ENCODE peak calls at places on chromosomes 2 and 18, in eight cellular contexts. M is HS-5, S is fibroblast of lung, G is memory B cell, H is anterior cingulate cortex, D is heart left ventricle, C is GF-D8, J is IMR-90. F is an unnamed sample.

GRCh38 chr2:64063924-64064331 is 44.7 kb upstream of the VPS54 start:
- DNase-seq in M (no peak), S (peak; percentile 55), G (no peak), H (no peak), D (no peak), C (no peak), J (peak; percentile 82), F (no peak)

GRCh38 chr2:113979172-113980128 is 89.6 kb downstream of the ACTR3 start:
- DNase-seq in M (no peak), S (no peak), G (peak; percentile 69), H (no peak), D (no peak), C (no peak), J (no peak), F (peak; percentile 48)

GRCh38 chr18:35045121-35045520 is 3.9 kb downstream of the MAPRE2 start:
- DNase-seq in M (no peak), S (peak; percentile 81), G (no peak), H (no peak), D (no peak), C (no peak), J (peak; percentile 63), F (no peak)

GRCh38 chr18:44098551-44099098 is 582.1 kb upstream of the SETBP1 start:
- DNase-seq in M (peak; percentile 11), S (peak; percentile 58), G (no peak), H (no peak), D (no peak), C (no peak), J (peak; percentile 17), F (no peak)

GRCh38 chr2:7278984-7279383 is 361.8 kb downstream of the RNF144A start:
- DNase-seq in M (no peak), S (no peak), G (no peak), H (no peak), D (no peak), C (no peak), J (no peak), F (no peak)

GRCh38 chr2:72131916-72132841 is 15.5 kb downstream of the CYP26B1 start:
- DNase-seq in M (no peak), S (no peak), G (no peak), H (no peak), D (no peak), C (no peak), J (no peak), F (no peak)

GRCh38 chr2:226839960-226840359 is 4.1 kb downstream of the RHBDD1 start:
- DNase-seq in M (no peak), S (no peak), G (no peak), H (no peak), D (no peak), C (no peak), J (no peak), F (no peak)

GRCh38 chr2:16038586-16038985 is 98.2 kb downstream of the MYCN start:
- DNase-seq in M (no peak), S (no peak), G (no peak), H (no peak), D (no peak), C (no peak), J (no peak), F (no peak)

GRCh38 chr2:159144776-159145614 is 141.5 kb downstream of the WDSUB1 start:
- DNase-seq in M (no peak), S (no peak), G (no peak), H (no peak), D (no peak), C (no peak), J (no peak), F (no peak)

GRCh38 chr2:120342451-120342850 is 3.5 kb upstream of the INHBB start:
- DNase-seq in M (no peak), S (no peak), G (no peak), H (no peak), D (no peak), C (no peak), J (no peak), F (no peak)

GRCh38 chr18:22930089-22930713 is 2.9 kb upstream of the RBBP8 start:
- DNase-seq in M (peak; percentile 32), S (peak; percentile 71), G (peak; percentile 76), H (peak; percentile 7), D (peak; percentile 64), C (peak; percentile 60), J (peak; percentile 70), F (peak; percentile 46)

GRCh38 chr2:98634406-98635092 is 26.2 kb downstream of the UNC50 start:
- DNase-seq in M (no peak), S (peak; percentile 5), G (no peak), H (no peak), D (no peak), C (no peak), J (no peak), F (no peak)

GRCh38 chr2:57965219-57965618 is 81.4 kb upstream of the VRK2 start:
- DNase-seq in M (no peak), S (no peak), G (no peak), H (no peak), D (no peak), C (no peak), J (no peak), F (no peak)

GRCh38 chr2:134416018-134416417 is 162.1 kb downstream of the MGAT5 start:
- DNase-seq in M (no peak), S (no peak), G (no peak), H (no peak), D (no peak), C (no peak), J (no peak), F (no peak)

GRCh38 chr2:46818141-46818552 is 97.5 kb downstream of the MCFD2 start:
- DNase-seq in M (no peak), S (peak; percentile 39), G (no peak), H (no peak), D (peak; percentile 89), C (no peak), J (no peak), F (no peak)

GRCh38 chr2:86446060-86446459 is 4.9 kb downstream of the KDM3A start:
- DNase-seq in M (no peak), S (no peak), G (no peak), H (no peak), D (no peak), C (no peak), J (no peak), F (no peak)

GRCh38 chr2:25228848-25229674 is 60.7 kb upstream of the POMC start:
- DNase-seq in M (peak; percentile 28), S (peak; percentile 78), G (peak; percentile 33), H (no peak), D (peak; percentile 79), C (peak; percentile 30), J (peak; percentile 72), F (no peak)

GRCh38 chr2:161586517-161587167 is 37.6 kb upstream of the SLC4A10 start:
- DNase-seq in M (no peak), S (peak; percentile 37), G (no peak), H (no peak), D (no peak), C (no peak), J (peak; percentile 25), F (no peak)

GRCh38 chr2:37283207-37283606 is 41.4 kb downstream of the PRKD3 start:
- DNase-seq in M (peak; percentile 87), S (peak; percentile 92), G (no peak), H (no peak), D (no peak), C (no peak), J (peak; percentile 93), F (no peak)

GRCh38 chr18:69205925-69206324 is 194.8 kb upstream of the DOK6 start:
- DNase-seq in M (no peak), S (peak; percentile 5), G (no peak), H (no peak), D (no peak), C (no peak), J (peak; percentile 2), F (no peak)

GRCh38 chr2:169583494-169583893 is 657 bp upstream of the PPIG start:
- DNase-seq in M (no peak), S (no peak), G (no peak), H (no peak), D (no peak), C (no peak), J (no peak), F (no peak)

GRCh38 chr2:29518010-29518409 is 402.8 kb downstream of the CLIP4 start:
- DNase-seq in M (no peak), S (peak; percentile 34), G (no peak), H (no peak), D (no peak), C (no peak), J (peak; percentile 71), F (no peak)

GRCh38 chr2:198238429-198238828 is 434.0 kb downstream of the PLCL1 start:
- DNase-seq in M (no peak), S (no peak), G (no peak), H (no peak), D (no peak), C (no peak), J (no peak), F (no peak)

GRCh38 chr2:31213883-31214637 is 3.3 kb downstream of the CAPN14 start:
- DNase-seq in M (no peak), S (no peak), G (no peak), H (no peak), D (no peak), C (no peak), J (no peak), F (no peak)

GRCh38 chr2:27209621-27210401 is 2.0 kb upstream of the ATRAID start:
- DNase-seq in M (no peak), S (peak; percentile 62), G (no peak), H (no peak), D (no peak), C (no peak), J (peak; percentile 18), F (no peak)

GRCh38 chr2:10260130-10260529 is 42.6 kb upstream of the HPCAL1 start:
- DNase-seq in M (no peak), S (peak; percentile 23), G (no peak), H (no peak), D (no peak), C (no peak), J (no peak), F (no peak)

GRCh38 chr18:33201509-33201926 is 239.0 kb downstream of the CCDC178 start:
- DNase-seq in M (no peak), S (peak; percentile 64), G (no peak), H (no peak), D (no peak), C (no peak), J (no peak), F (no peak)

GRCh38 chr2:226063704-226064390 is 664.3 kb downstream of the NYAP2 start:
- DNase-seq in M (peak; percentile 76), S (peak; percentile 58), G (no peak), H (no peak), D (no peak), C (no peak), J (peak; percentile 69), F (no peak)

GRCh38 chr2:32246911-32247310 is 17.8 kb downstream of the NLRC4 start:
- DNase-seq in M (no peak), S (no peak), G (no peak), H (no peak), D (no peak), C (no peak), J (no peak), F (no peak)

GRCh38 chr18:50527636-50528307 is 32.1 kb upstream of the MAPK4 start:
- DNase-seq in M (no peak), S (no peak), G (no peak), H (no peak), D (no peak), C (no peak), J (no peak), F (no peak)

GRCh38 chr2:65366595-65367125 is 65.7 kb downstream of the SPRED2 start:
- DNase-seq in M (peak; percentile 95), S (peak; percentile 94), G (no peak), H (no peak), D (no peak), C (peak; percentile 74), J (peak; percentile 98), F (no peak)

GRCh38 chr2:28754321-28754720 is 2.7 kb downstream of the PPP1CB start:
- DNase-seq in M (no peak), S (peak; percentile 48), G (no peak), H (no peak), D (no peak), C (no peak), J (peak; percentile 26), F (no peak)

GRCh38 chr2:54603357-54603756 is 120.1 kb upstream of the EML6 start:
- DNase-seq in M (no peak), S (no peak), G (no peak), H (no peak), D (no peak), C (no peak), J (peak; percentile 22), F (no peak)

GRCh38 chr2:240627736-240628506 is 2.6 kb downstream of the GPR35 start:
- DNase-seq in M (no peak), S (no peak), G (no peak), H (no peak), D (no peak), C (no peak), J (no peak), F (no peak)

F was measured in GM18507.